ENCODE peak calls at places on chromosome 18, in seven cellular contexts. Y is neuronal stem cell, G is mesendoderm, U is IMR-90, T is H9, E is H1, X is trophoblast cell. W is an unnamed sample.

GRCh38 chr18:69400253-69400975 is at the start of gene DOK6:
- DNase-seq in G (peak; percentile 88), U (peak; percentile 69), Y (peak; percentile 78), E (peak; percentile 66), T (peak; percentile 77), X (peak; percentile 1), W (peak; percentile 80)

GRCh38 chr18:42030586-42031182 is 75.7 kb downstream of the PIK3C3 start:
- DNase-seq in T (peak; percentile 68), U (peak; percentile 24), X (peak; percentile 52), E (peak; percentile 57), Y (peak; percentile 11), G (peak; percentile 66), W (peak; percentile 52)

GRCh38 chr18:78679061-78679460 is 300.6 kb upstream of the SALL3 start:
- DNase-seq in G (no peak), X (no peak), Y (no peak), U (no peak), E (no peak), T (no peak), W (no peak)

GRCh38 chr18:8994603-8995002 is 107.9 kb upstream of the NDUFV2 start:
- DNase-seq in G (no peak), U (no peak), E (no peak), T (no peak), Y (no peak), X (no peak), W (no peak)

GRCh38 chr18:22455425-22456150 is 37.9 kb upstream of the CTAGE1 start:
- DNase-seq in U (no peak), T (no peak), E (no peak), G (peak; percentile 52), X (no peak), Y (no peak), W (no peak)

GRCh38 chr18:24014986-24015896 is 687 bp downstream of the TTC39C start:
- DNase-seq in U (peak; percentile 76), G (peak; percentile 55), T (peak; percentile 51), X (peak; percentile 93), Y (peak; percentile 46), E (no peak), W (peak; percentile 78)

GRCh38 chr18:30889582-30890301 is 152.8 kb downstream of the DSC3 start:
- DNase-seq in G (peak; percentile 85), U (no peak), E (no peak), X (peak; percentile 21), Y (peak; percentile 40), T (peak; percentile 41), W (peak; percentile 71)

GRCh38 chr18:111292-112014 is 46.9 kb upstream of the USP14 start:
- DNase-seq in T (peak; percentile 72), Y (peak; percentile 72), X (peak; percentile 78), G (peak; percentile 82), E (peak; percentile 85), U (peak; percentile 40), W (peak; percentile 17)

GRCh38 chr18:35283923-35284794 is 5.9 kb downstream of the ZSCAN30 start:
- DNase-seq in G (peak; percentile 61), T (no peak), Y (no peak), U (no peak), X (no peak), E (no peak), W (no peak)

DNA sequence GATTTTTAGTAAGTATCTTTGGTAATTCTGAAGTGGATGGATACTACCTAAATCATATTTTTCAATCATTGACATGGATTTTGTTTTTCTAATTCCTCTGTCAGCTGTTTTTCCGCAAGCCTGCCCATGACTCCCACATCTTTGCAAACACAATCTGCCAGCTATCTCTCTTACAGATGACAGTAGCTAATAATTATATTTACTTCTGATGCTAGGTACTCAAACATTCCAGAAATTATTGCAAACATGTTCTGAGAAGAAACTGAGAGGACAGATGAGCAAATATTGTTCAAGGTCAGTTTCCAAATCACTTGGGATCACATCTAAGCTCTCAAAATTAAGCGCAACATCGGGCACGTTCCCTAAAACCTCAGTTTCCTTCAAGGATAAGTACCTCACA is 270.0 kb upstream of the CDH19 start:
- DNase-seq in T (no peak), E (no peak), U (no peak), Y (no peak), G (no peak), X (no peak), W (no peak)
- H2BK5ac ChIP-seq in T (no peak overlapping the region), E (no peak overlapping the region), U (no peak overlapping the region), Y (no peak overlapping the region), G (no peak overlapping the region), X (no peak overlapping the region), W (no peak overlapping the region)

DNA sequence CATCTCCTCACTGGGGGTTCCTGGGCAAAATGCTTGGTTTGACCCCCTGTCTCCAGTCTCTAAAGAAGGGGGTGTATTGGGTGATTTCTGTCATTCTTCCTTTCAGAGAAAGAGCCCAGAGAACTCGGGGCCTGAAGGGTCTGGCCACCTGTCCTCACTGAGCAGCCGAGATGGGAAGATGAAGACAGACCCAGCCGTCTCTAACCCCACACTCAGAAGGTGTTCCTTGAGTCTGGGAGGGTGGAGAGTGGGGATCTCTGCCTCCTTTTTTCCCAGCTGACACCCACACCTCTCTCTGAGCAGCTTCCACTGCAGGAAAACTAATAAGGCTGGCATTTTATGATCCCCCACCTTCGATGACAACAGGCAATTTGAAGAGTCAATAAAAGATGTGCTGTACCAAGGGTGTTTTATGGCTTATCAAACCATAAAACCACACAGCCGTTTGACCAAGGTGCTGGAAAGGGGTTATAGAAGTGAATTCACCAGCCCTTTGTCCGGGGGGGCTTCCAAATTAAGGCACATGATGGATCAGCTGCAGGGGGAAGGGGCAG is 213.8 kb downstream of the SMAD2 start:
- DNase-seq in G (no peak), E (no peak), Y (no peak), T (no peak), U (no peak), X (no peak), W (no peak)
- H3K4me1 ChIP-seq in G (no peaks in the 10 kb centered on the region), E (no peaks in the 10 kb centered on the region), Y (no peaks in the 10 kb centered on the region), T (no peaks in the 10 kb centered on the region), U (no peaks in the 10 kb centered on the region), X (no peaks in the 10 kb centered on the region), W (no peaks in the 10 kb centered on the region)

DNA sequence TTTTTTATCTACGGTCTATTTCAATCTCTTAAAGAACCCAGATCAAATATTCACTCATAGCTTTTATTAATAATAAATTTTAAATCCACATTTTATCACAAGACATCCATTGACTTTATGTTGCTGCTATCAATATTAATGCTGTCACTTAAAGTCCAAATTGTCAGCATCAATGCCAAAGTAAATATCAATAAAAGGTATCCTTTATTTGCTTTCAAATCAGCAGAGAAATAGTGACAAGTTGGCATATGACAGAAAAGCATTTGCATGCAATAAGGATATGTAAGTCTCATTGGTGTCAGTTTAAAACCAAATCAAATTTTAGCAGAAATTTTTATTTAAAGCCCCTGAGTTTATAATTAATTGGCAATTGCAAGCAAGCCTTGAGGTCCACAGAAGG is 775.4 kb downstream of the ADCYAP1 start:
- DNase-seq in X (no peak), T (no peak), G (no peak), E (no peak), U (no peak), Y (no peak), W (no peak)
- H2BK5ac ChIP-seq in X (no peak overlapping the region), T (no peak overlapping the region), G (no peak overlapping the region), E (no peak overlapping the region), U (no peak overlapping the region), Y (no peak overlapping the region), W (no peak overlapping the region)

GRCh38 chr18:75208836-75209128 is 157 bp downstream of the PTGR3 start:
- DNase-seq in Y (no peak), U (no peak), E (peak; percentile 64), G (no peak), X (peak; percentile 40), T (peak; percentile 44), W (no peak)
- H3K4me1 ChIP-seq in Y (peaks cover 12% of the 10 kb centered on the region), U (peaks cover 7% of the 10 kb centered on the region), E (peaks cover 17% of the 10 kb centered on the region), G (peaks cover 3% of the 10 kb centered on the region), X (peaks cover 23% of the 10 kb centered on the region), T (no peaks in the 10 kb centered on the region), W (peaks cover 32% of the 10 kb centered on the region)

GRCh38 chr18:2924920-2925319 is 78.1 kb downstream of the EMILIN2 start:
- DNase-seq in G (no peak), U (no peak), X (no peak), E (no peak), Y (no peak), T (no peak), W (no peak)
- H2BK5ac ChIP-seq in G (no peak overlapping the region), U (no peak overlapping the region), X (no peak overlapping the region), E (no peak overlapping the region), Y (no peak overlapping the region), T (no peak overlapping the region), W (no peak overlapping the region)

DNA sequence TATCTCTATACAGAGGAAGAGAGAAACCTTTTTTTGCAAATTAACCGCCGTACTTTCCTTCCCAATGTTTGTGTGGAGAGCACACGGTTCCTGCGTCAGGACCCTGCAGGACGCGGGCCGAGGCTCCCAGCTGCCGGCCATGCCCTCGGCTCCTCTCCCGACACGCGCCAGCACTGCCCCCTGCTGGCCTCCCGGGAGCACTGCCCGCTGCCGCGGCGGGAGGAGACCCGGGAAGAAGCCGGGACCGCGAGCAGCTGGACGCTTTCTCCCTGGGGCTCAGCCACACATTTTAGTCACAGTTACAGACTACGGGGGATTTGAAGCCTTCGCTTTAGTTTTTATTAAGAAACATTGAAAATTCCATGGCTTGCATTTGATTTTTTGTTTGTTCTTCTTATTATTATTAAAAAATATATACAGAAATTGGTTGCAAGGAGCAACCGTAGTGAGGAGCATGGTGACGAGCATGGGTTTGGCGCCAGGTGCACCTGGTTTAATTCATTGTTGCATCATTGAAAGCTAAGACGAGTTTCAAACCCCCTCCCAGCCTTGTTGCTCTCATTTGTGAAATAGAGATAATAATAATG is 401.2 kb downstream of the GALR1 start:
- DNase-seq in T (peak; percentile 83), X (peak; percentile 59), E (peak; percentile 97), G (peak; percentile 70), Y (peak; percentile 68), U (no peak), W (peak; percentile 1)
- H3K4me1 ChIP-seq in T (no peaks in the 10 kb centered on the region), X (no peaks in the 10 kb centered on the region), E (no peaks in the 10 kb centered on the region), G (no peaks in the 10 kb centered on the region), Y (peaks cover 4% of the 10 kb centered on the region), U (no peaks in the 10 kb centered on the region), W (peaks cover 2% of the 10 kb centered on the region)

GRCh38 chr18:76985951-76986236 is 146.7 kb downstream of the MBP start:
- DNase-seq in X (no peak), Y (no peak), T (no peak), U (no peak), E (peak; percentile 40), G (no peak), W (no peak)

GRCh38 chr18:76985156-76985950 is 147.2 kb downstream of the MBP start:
- DNase-seq in T (no peak), X (no peak), U (no peak), E (peak; percentile 40), G (no peak), Y (no peak), W (no peak)

GRCh38 chr18:76983613-76984051 is 149.0 kb downstream of the MBP start:
- DNase-seq in X (no peak), U (no peak), G (no peak), E (peak; percentile 51), Y (no peak), T (peak; percentile 31), W (no peak)

GRCh38 chr18:76983184-76983583 is 149.4 kb downstream of the MBP start:
- DNase-seq in Y (peak; percentile 75), E (peak; percentile 98), G (peak; percentile 87), X (peak; percentile 98), U (peak; percentile 67), T (peak; percentile 94), W (peak; percentile 71)

GRCh38 chr18:76984193-76985155 is 148.1 kb downstream of the MBP start:
- DNase-seq in T (no peak), X (no peak), U (no peak), E (peak; percentile 45), Y (no peak), G (no peak), W (no peak)
- H2BK5ac ChIP-seq in T (no peak overlapping the region), X (no peak overlapping the region), U (no peak overlapping the region), E (no peak overlapping the region), Y (peak overlapping the region; percentile 62), G (no peak overlapping the region), W (no peak overlapping the region)

GRCh38 chr18:45165871-45166270 is 449.4 kb upstream of the SLC14A2 start:
- DNase-seq in G (no peak), Y (no peak), T (no peak), E (no peak), U (no peak), X (peak; percentile 33), W (peak; percentile 20)
- H3K4me1 ChIP-seq in G (no peaks in the 10 kb centered on the region), Y (no peaks in the 10 kb centered on the region), T (no peaks in the 10 kb centered on the region), E (no peaks in the 10 kb centered on the region), U (peaks cover 25% of the 10 kb centered on the region), X (peaks cover 3% of the 10 kb centered on the region), W (peaks cover 4% of the 10 kb centered on the region)

W was measured in mesenchymal stem cell.